ENCODE peak calls at places on chromosomes 2 and 18, in seven cellular contexts. G is MG63; W is aorta; Y is left ventricle myocardium inferior; R is CD8-positive, alpha-beta T cell; A is neural progenitor cell; E is gastrocnemius medialis. Q is an unnamed sample. For H3K9me3 and H3K27me3, the result is how much of the 10 kb centered on the place peaks cover.

GRCh38 chr2:48854681-48855080 is 99.2 kb upstream of the LHCGR start:
- DNase-seq in R (no peak), G (no peak), A (no peak), Y (no peak), E (no peak), W (no peak), Q (no peak)

GRCh38 chr2:155215037-155215707 is 516.7 kb downstream of the KCNJ3 start:
- DNase-seq in W (no peak), A (no peak), E (no peak), Y (no peak), G (no peak), R (no peak), Q (no peak)

GRCh38 chr2:200131307-200131706 is 175.2 kb upstream of the SPATS2L start:
- DNase-seq in W (no peak), Y (no peak), G (no peak), R (no peak), E (no peak), A (no peak), Q (peak)

GRCh38 chr18:3015203-3015590 is 2.3 kb upstream of the LPIN2 start:
- DNase-seq in Y (no peak), G (peak), A (no peak), E (no peak), W (no peak), R (no peak), Q (peak)

GRCh38 chr2:3679180-3679579 is 21.2 kb downstream of the ALLC start:
- DNase-seq in G (no peak), Y (no peak), E (no peak), R (no peak), W (no peak), A (no peak), Q (no peak)

GRCh38 chr2:10133007-10133647 is 10.6 kb downstream of the RRM2 start:
- DNase-seq in W (no peak), R (no peak), E (no peak), A (no peak), Y (no peak), G (no peak), Q (no peak)

GRCh38 chr2:11583840-11584529 is 50.1 kb downstream of the GREB1 start:
- DNase-seq in E (peak), R (peak), G (peak), W (no peak), A (peak), Y (peak), Q (peak)

GRCh38 chr18:55672574-55673361 is 84.8 kb upstream of the TCF4 start:
- DNase-seq in G (no peak), R (no peak), E (no peak), W (no peak), A (no peak), Y (no peak), Q (no peak)

GRCh38 chr2:545711-546650 is 131.2 kb downstream of the TMEM18 start:
- DNase-seq in Y (no peak), R (no peak), G (no peak), W (no peak), E (no peak), A (no peak), Q (no peak)

GRCh38 chr18:34626404-34627137 is 83.5 kb upstream of the DTNA start:
- DNase-seq in A (no peak), E (peak), Y (no peak), W (no peak), R (no peak), G (no peak), Q (no peak)

GRCh38 chr2:9815076-9815475 is 28.2 kb upstream of the TAF1B start:
- DNase-seq in E (no peak), A (no peak), G (no peak), Y (no peak), R (no peak), W (no peak), Q (peak)

GRCh38 chr2:168457177-168457905 is 1.3 kb downstream of the CERS6 start:
- DNase-seq in R (no peak), A (no peak), W (no peak), Y (no peak), G (no peak), E (no peak), Q (peak)

GRCh38 chr2:34570266-34570872 is 971.3 kb upstream of the FAM98A start:
- DNase-seq in Y (no peak), R (no peak), A (peak), G (no peak), W (no peak), E (no peak), Q (no peak)

DNA sequence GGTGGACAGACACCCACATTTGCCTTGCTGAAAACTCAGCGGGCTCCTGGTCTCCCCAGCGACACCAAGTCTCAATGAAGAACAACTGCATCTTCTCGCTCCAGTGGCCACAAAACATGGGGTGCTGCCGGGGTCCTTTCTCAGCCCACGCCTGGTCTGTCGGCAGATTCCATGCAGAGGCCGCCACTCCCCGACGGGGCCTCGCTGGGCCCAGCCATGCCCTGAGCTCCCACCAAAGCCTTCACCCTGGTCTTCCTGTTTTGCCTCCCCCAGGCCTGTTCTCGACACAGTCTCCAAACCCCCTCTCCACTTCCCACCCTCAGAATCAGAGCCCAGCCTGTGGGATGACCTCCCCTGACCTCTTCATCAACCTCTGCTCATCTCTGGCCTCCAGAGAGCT is 31.2 kb downstream of the DIPK1C start:
- DNase-seq in R (no peak), W (no peak), Y (no peak), A (no peak), E (no peak), G (no peak), Q (no peak)
- H3K9me3 ChIP-seq in R (under half), W (under half), Y (under half), A (under half), E (under half), G (under half), Q (under half)

GRCh38 chr2:159807183-159808037 is 9.4 kb upstream of the CD302 start:
- DNase-seq in Y (no peak), G (peak), W (no peak), R (no peak), A (peak), E (no peak), Q (peak)
- H3K27me3 ChIP-seq in Y (under half), G (under half), W (under half), R (under half), A (under half), E (under half), Q (under half)

DNA sequence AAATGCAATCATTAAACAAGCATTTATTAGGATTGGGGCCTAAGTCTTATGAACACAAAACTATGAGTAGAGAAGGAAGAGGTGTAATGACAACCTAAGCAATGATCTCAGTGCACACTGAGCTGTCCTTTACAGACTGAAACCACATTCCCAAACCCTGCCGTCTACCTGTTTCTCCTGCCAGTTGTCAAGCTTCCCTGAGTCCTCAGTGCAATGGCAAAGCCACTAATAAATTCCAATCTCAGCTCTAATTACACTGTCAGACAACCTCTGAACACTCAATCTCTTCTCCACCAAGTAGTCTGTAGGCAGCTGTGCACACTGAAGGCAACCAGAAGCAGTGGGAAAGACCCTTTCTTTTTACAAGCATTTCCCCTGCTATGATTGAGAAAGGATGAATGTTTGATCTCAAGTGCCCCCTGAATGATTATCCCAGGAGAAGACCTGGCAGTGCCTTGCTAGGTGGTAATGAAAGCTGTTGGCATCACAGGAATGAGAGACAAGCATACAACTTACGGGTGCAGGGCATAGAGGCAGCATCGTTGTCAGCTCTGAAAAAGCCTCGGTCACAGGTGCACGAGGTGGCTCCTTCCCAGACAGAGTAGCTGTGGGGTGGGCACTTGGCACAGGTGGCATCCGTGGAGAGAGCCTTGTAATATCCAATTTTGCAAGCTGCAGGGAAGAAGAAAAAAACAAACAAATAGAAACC is 71.4 kb downstream of the EPHA4 start:
- DNase-seq in A (no peak), G (no peak), E (peak), W (no peak), Y (no peak), R (no peak), Q (no peak)
- H3K9me3 ChIP-seq in A (under half), G (under half), E (under half), W (under half), Y (under half), R (under half), Q (under half)

DNA sequence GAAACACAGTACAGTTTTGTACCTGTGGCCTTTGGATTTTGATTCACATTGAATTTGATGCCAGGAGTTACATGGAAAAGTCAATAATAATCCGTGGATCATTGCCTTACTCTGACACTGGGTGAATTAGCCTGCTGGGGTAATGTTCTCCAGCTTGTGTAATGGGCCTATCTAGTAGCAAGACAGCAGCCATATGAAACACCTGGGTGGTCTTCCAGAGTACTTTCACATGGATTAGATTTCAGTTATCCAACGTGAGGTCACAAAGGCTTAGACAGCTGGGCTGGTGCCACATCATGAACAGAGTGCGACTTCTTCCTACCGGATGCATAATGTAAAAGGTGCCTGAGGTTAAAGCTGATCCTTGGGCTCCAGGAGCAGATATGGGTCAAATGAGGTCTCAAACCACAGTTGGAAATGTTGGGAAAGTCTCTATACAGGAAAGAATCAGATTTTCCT is 486.8 kb downstream of the PARD3B start:
- DNase-seq in W (no peak), A (no peak), Y (no peak), G (no peak), E (no peak), R (no peak), Q (no peak)
- H3K27me3 ChIP-seq in W (under half), A (under half), Y (under half), G (under half), E (under half), R (under half), Q (under half)

GRCh38 chr2:219567791-219568361 is 3.5 kb downstream of the OBSL1 start:
- DNase-seq in E (no peak), Y (no peak), A (no peak), R (no peak), W (peak), G (no peak), Q (no peak)

GRCh38 chr2:219570194-219570923 is 980 bp downstream of the OBSL1 start:
- DNase-seq in A (peak), G (peak), Y (no peak), E (peak), W (peak), R (no peak), Q (peak)

GRCh38 chr2:219569041-219569440 is 2.3 kb downstream of the OBSL1 start:
- DNase-seq in G (no peak), Y (no peak), W (peak), A (no peak), E (no peak), R (no peak), Q (no peak)

GRCh38 chr2:219570924-219571310 is 422 bp downstream of the OBSL1 start:
- DNase-seq in G (peak), A (peak), Y (no peak), R (no peak), E (no peak), W (peak), Q (peak)

GRCh38 chr2:219569635-219570034 is 1.7 kb downstream of the OBSL1 start:
- DNase-seq in A (no peak), E (no peak), W (no peak), G (no peak), R (no peak), Y (no peak), Q (peak)
- H3K9me3 ChIP-seq in A (under half), E (under half), W (under half), G (under half), R (under half), Y (under half), Q (under half)

GRCh38 chr2:118965737-118966136 is 23.7 kb downstream of the MARCO start:
- DNase-seq in Y (no peak), A (no peak), G (no peak), W (no peak), E (no peak), R (no peak), Q (no peak)

GRCh38 chr2:118969734-118970395 is 27.9 kb downstream of the MARCO start:
- DNase-seq in W (no peak), A (no peak), Y (no peak), G (no peak), R (no peak), E (no peak), Q (no peak)

GRCh38 chr2:118968031-118968430 is 26.0 kb downstream of the MARCO start:
- DNase-seq in R (no peak), E (no peak), A (no peak), W (no peak), Y (no peak), G (no peak), Q (no peak)

GRCh38 chr2:118969025-118969733 is 27.2 kb downstream of the MARCO start:
- DNase-seq in W (no peak), G (no peak), R (no peak), A (no peak), Y (no peak), E (no peak), Q (no peak)

DNA sequence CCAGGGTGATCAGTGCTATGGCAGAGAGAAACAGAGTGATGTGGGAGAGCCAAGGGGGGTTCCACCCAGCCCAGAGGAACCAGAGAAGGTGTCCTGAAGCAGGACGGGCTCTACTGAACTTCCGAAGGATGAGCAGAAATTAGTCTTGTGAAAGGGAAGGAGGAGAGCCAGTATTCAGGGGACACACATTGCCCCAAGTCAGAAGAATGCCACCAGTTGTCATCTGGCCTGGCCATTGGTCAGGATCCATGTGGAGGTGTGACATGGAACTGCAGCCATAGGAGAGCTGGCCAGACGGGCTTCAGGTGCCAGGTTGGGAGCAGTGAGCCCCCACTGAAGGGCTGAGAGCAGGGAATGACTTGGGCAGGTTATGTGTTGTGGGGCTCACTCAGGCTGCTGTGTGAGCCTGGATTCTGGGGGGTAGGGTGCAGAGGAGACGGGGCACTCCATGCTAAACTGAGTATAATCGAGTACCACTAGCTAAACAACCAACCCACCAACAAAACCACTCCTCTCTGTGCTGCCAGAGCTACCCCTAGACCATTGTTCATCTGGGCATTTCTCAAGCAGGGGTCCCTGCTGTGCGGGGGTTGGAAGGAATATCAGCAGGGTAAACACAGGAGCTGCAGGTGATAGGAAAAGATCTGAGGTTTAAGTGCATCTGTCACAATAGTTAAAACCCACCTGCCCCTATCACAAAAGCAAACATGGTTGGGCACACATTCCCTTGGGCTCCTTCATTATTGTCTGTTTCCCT is 25.3 kb downstream of the MARCO start:
- DNase-seq in A (no peak), E (no peak), G (no peak), Y (no peak), R (no peak), W (no peak), Q (no peak)
- H3K27me3 ChIP-seq in A (under half), E (under half), G (under half), Y (under half), R (under half), W (under half), Q (under half)

Q was measured in osteoblast.